ENCODE peak calls at places on chromosomes 1 and 21, in five cellular contexts. F is IMR-90, M is fibroblast of lung, S is SK-N-SH, P is mammary epithelial cell. L is an unnamed sample.

GRCh38 chr21:46191257-46191685 is 7.0 kb upstream of the SPATC1L start:
- DNase-seq in M (peak), F (peak), P (peak), S (peak), L (no peak)

GRCh38 chr1:56911539-56911938 is 54.3 kb downstream of the C8B start:
- DNase-seq in P (no peak), S (no peak), M (peak), F (no peak), L (no peak)

GRCh38 chr21:36461918-36462486 is 17.9 kb downstream of the CLDN14 start:
- DNase-seq in M (no peak), F (no peak), P (peak), S (no peak), L (no peak)

GRCh38 chr1:226763741-226764264 is 24.7 kb upstream of the ITPKB start:
- DNase-seq in P (peak), M (peak), F (peak), S (peak), L (no peak)

GRCh38 chr1:1304331-1305299 is 3.1 kb downstream of the ACAP3 start:
- DNase-seq in P (peak), S (peak), M (peak), F (peak), L (peak)

GRCh38 chr1:111030590-111030989 is 66.9 kb upstream of the LRIF1 start:
- DNase-seq in S (peak), M (peak), P (peak), F (peak), L (peak)

GRCh38 chr1:64194168-64195088 is 9.0 kb upstream of the UBE2U start:
- DNase-seq in S (no peak), F (no peak), M (no peak), P (no peak), L (no peak)

GRCh38 chr1:206751891-206752290 is 18.7 kb upstream of the IL19 start:
- DNase-seq in M (no peak), P (no peak), S (no peak), F (no peak), L (no peak)

GRCh38 chr1:78171736-78172590 is 126.2 kb downstream of the GIPC2 start:
- DNase-seq in P (peak), M (peak), S (no peak), F (peak), L (no peak)

GRCh38 chr1:6985528-6986276 is 200.4 kb downstream of the CAMTA1 start:
- DNase-seq in P (no peak), M (no peak), F (no peak), S (no peak), L (no peak)

GRCh38 chr1:11044086-11044848 is 2.8 kb downstream of the MASP2 start:
- DNase-seq in M (no peak), S (no peak), P (no peak), F (no peak), L (no peak)

GRCh38 chr1:11044849-11045427 is 2.1 kb downstream of the MASP2 start:
- DNase-seq in F (no peak), S (no peak), P (no peak), M (no peak), L (no peak)

GRCh38 chr1:11046270-11046566 is 821 bp downstream of the MASP2 start:
- DNase-seq in S (peak), F (no peak), M (no peak), P (no peak), L (no peak)

GRCh38 chr1:11046625-11047365 is at the start of gene MASP2:
- DNase-seq in F (no peak), S (peak), M (no peak), P (no peak), L (no peak)

GRCh38 chr1:11045428-11046269 is 1.4 kb downstream of the MASP2 start:
- DNase-seq in P (no peak), S (peak), F (no peak), M (no peak), L (peak)
- H3K4me3 ChIP-seq in P (no peak), S (no peak), F (no peak), M (no peak), L (no peak)

GRCh38 chr1:201933840-201934430 is 12.4 kb downstream of the LMOD1 start:
- DNase-seq in M (peak), S (no peak), F (peak), P (peak), L (no peak)
- H2AFZ ChIP-seq in M (peak), S (no peak), F (peak), P (peak), L (no peak)

GRCh38 chr1:94864821-94865220 is 44.7 kb downstream of the SLC44A3 start:
- DNase-seq in F (peak), M (no peak), P (no peak), S (no peak), L (peak)
- H3K9ac ChIP-seq in F (peak), M (no peak), P (no peak), S (no peak), L (no peak)

GRCh38 chr1:21384620-21385019 is 55.3 kb upstream of the NBPF3 start:
- DNase-seq in M (no peak), F (no peak), P (no peak), S (no peak), L (no peak)
- H3K4me3 ChIP-seq in M (no peak), F (no peak), P (no peak), S (no peak), L (no peak)

GRCh38 chr1:234613128-234613875 is 3.3 kb upstream of the IRF2BP2 start:
- DNase-seq in M (peak), P (peak), F (peak), S (no peak), L (no peak)
- H2AFZ ChIP-seq in M (no peak), P (no peak), F (peak), S (peak), L (no peak)

DNA sequence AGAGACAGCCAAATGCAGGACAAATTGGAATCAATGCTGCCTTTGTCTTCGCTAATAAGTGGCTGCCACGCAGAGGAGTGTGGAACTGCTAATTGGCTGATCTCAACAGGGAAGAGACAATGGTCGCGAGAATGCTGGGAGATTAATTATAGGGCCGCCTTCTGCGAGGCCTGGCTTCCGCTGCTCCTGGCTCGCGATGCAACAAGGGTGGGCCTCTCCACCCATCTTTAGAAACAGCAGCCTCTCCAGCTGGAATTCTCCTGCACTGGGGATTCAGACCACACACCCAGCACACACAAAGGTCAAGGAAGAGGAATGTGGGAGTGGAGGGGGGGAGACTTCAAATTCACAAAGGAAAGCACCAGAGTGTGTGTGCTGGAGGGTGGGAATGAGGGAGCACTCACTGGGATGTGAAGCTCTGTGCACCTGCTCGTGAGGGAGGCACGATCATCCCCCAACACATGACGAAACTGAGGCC is 200.7 kb upstream of the GRIK3 start:
- DNase-seq in P (no peak), F (no peak), S (no peak), M (no peak), L (peak)
- H3K9ac ChIP-seq in P (no peak), F (no peak), S (no peak), M (no peak), L (peak)